ENCODE peak calls at places on chromosome X, in seven cellular contexts. Q is WERI-Rb-1, E is A549, O is upper lobe of left lung, Z is AG04449, N is PC-9, R is WTC11. M is an unnamed sample.

GRCh38 chrX:10756365-10756915 is 136.1 kb upstream of the MID1 start:
- DNase-seq in E (peak), N (peak), O (no peak), Q (no peak), Z (peak), R (no peak), M (no peak)

GRCh38 chrX:80306007-80306406 is 114.2 kb upstream of the TENT5D start:
- DNase-seq in Q (no peak), N (no peak), E (no peak), Z (no peak), O (no peak), R (no peak), M (no peak)

GRCh38 chrX:458631-459061 is 71.9 kb upstream of the PPP2R3B start:
- DNase-seq in R (no peak), Q (no peak), Z (no peak), O (no peak), N (no peak), E (no peak), M (no peak)

GRCh38 chrX:41145920-41146608 is 60.8 kb downstream of the USP9X start:
- DNase-seq in E (no peak), Q (no peak), R (no peak), N (peak), Z (peak), O (no peak), M (no peak)

GRCh38 chrX:12319012-12319519 is 180.8 kb downstream of the FRMPD4 start:
- DNase-seq in E (no peak), O (no peak), R (no peak), Z (no peak), N (no peak), Q (no peak), M (no peak)

GRCh38 chrX:38887222-38887621 is 86.0 kb downstream of the MID1IP1 start:
- DNase-seq in O (no peak), N (no peak), R (no peak), Z (no peak), E (no peak), Q (no peak), M (no peak)

GRCh38 chrX:13716905-13717304 is 17.5 kb downstream of the TRAPPC2 start:
- DNase-seq in O (peak), R (no peak), Z (no peak), Q (no peak), N (no peak), E (no peak), M (no peak)

GRCh38 chrX:56726609-56727008 is 2.4 kb upstream of the NBDY start:
- DNase-seq in Q (no peak), R (no peak), O (no peak), E (peak), Z (no peak), N (peak), M (no peak)

GRCh38 chrX:21926527-21927278 is 13.8 kb upstream of the SMS start:
- DNase-seq in N (peak), E (peak), Z (peak), R (no peak), O (no peak), Q (no peak), M (no peak)

GRCh38 chrX:151538190-151539122 is 25.0 kb upstream of the PASD1 start:
- DNase-seq in O (no peak), E (no peak), Q (no peak), Z (no peak), N (no peak), R (no peak), M (no peak)

GRCh38 chrX:80578518-80579105 is 158.4 kb downstream of the TENT5D start:
- DNase-seq in O (no peak), Z (no peak), E (no peak), R (no peak), N (no peak), Q (no peak), M (no peak)

GRCh38 chrX:154655346-154655745 is 2.0 kb upstream of the CTAG2 start:
- DNase-seq in O (no peak), E (no peak), Q (no peak), Z (no peak), R (no peak), N (no peak), M (peak)

GRCh38 chrX:20217279-20217678 is 49.4 kb downstream of the RPS6KA3 start:
- DNase-seq in E (peak), N (peak), Q (no peak), R (no peak), Z (no peak), O (no peak), M (no peak)

GRCh38 chrX:40871385-40872082 is 136.2 kb upstream of the MED14 start:
- DNase-seq in Q (no peak), O (no peak), E (no peak), R (no peak), N (no peak), Z (no peak), M (no peak)

GRCh38 chrX:9197231-9197630 is 163.3 kb upstream of the FAM9B start:
- DNase-seq in O (no peak), E (no peak), Z (no peak), Q (no peak), R (no peak), N (no peak), M (no peak)

GRCh38 chrX:72382199-72382590 is 76.5 kb upstream of the CITED1 start:
- DNase-seq in Z (no peak), E (no peak), N (no peak), Q (no peak), R (no peak), O (no peak), M (no peak)

GRCh38 chrX:25009407-25009806 is 6.4 kb downstream of the ARX start:
- DNase-seq in E (no peak), R (no peak), O (no peak), N (no peak), Q (no peak), Z (no peak), M (no peak)

GRCh38 chrX:135556055-135556454 is 35.6 kb downstream of the INTS6L start:
- DNase-seq in Z (no peak), E (no peak), N (no peak), O (no peak), Q (no peak), R (no peak), M (no peak)

GRCh38 chrX:20271730-20272129 is 5.0 kb upstream of the RPS6KA3 start:
- DNase-seq in O (no peak), Z (no peak), R (no peak), Q (no peak), N (peak), E (no peak), M (no peak)

GRCh38 chrX:152733261-152733975 is at the start of the genes CSAG1 and MAGEA12:
- DNase-seq in Q (no peak), R (no peak), N (peak), E (no peak), Z (no peak), O (no peak), M (peak)

GRCh38 chrX:28303486-28303885 is 283.8 kb upstream of the IL1RAPL1 start:
- DNase-seq in N (no peak), O (no peak), Z (no peak), E (no peak), R (no peak), Q (no peak), M (no peak)

GRCh38 chrX:110097920-110098319 is 95.0 kb downstream of the TMEM164 start:
- DNase-seq in R (no peak), Z (no peak), O (no peak), Q (no peak), N (no peak), E (no peak), M (no peak)

GRCh38 chrX:39756086-39756883 is 341.5 kb downstream of the BCOR start:
- DNase-seq in O (no peak), R (no peak), Q (no peak), N (no peak), E (no peak), Z (no peak), M (no peak)

GRCh38 chrX:94635003-94635402 is 961.0 kb downstream of the FAM133A start:
- DNase-seq in R (no peak), Z (no peak), N (no peak), O (no peak), Q (no peak), E (no peak), M (no peak)

GRCh38 chrX:111445485-111445884 is 33.5 kb upstream of the DCX start:
- DNase-seq in Z (no peak), Q (no peak), O (no peak), N (no peak), R (no peak), E (peak), M (no peak)

GRCh38 chrX:154661200-154661599 is 7.8 kb upstream of the CTAG2 start:
- DNase-seq in Q (no peak), N (no peak), O (no peak), R (no peak), E (no peak), Z (no peak), M (no peak)

GRCh38 chrX:997631-998137 is 214.8 kb downstream of the CRLF2 start:
- DNase-seq in O (no peak), E (no peak), N (no peak), Z (no peak), Q (no peak), R (peak), M (no peak)

GRCh38 chrX:39477438-39478120 is 620.2 kb downstream of the BCOR start:
- DNase-seq in R (peak), Z (no peak), O (no peak), E (no peak), Q (peak), N (no peak), M (no peak)

DNA sequence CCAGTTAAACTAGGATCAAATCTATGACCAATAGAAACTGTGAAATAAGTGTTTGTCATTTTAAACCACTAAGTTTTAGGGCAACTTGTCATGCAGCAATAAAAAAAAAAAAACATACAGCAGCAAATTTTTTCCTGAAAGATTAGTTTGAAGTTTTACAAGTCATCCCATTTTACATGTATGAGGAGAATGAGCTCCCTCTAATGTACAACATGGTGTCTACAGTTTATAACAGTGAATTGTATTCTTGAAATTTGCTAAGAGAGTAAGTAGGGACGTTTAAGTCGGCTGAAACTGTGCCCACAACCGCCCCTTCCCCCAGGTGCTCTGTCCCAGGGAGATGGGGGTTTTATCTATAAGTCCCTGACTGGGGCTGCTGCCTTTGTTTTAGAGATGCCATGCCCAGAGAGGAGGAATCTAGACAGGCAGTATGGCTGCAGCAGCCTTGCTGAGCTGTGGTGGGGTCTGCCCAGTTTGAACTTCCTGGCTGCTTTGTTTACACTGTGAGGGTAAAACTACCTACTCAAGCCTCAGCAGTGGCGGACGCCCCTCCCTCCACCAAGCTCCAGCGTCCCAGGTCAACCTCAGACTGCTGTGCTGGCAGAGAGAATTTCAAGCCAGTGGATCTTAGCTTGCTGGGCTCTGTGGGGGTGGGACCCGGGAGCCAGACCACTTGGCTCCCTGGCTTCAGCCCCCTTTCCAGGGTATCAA is 499.3 kb upstream of the CT83 start:
- DNase-seq in O (no peak), Z (no peak), E (no peak), Q (no peak), N (no peak), R (peak), M (no peak)
- TF ChIP-seq CTCF in O (no peak), Z (no peak), E (no peak), Q (no peak), N (peak), R (no peak), M (no peak)

DNA sequence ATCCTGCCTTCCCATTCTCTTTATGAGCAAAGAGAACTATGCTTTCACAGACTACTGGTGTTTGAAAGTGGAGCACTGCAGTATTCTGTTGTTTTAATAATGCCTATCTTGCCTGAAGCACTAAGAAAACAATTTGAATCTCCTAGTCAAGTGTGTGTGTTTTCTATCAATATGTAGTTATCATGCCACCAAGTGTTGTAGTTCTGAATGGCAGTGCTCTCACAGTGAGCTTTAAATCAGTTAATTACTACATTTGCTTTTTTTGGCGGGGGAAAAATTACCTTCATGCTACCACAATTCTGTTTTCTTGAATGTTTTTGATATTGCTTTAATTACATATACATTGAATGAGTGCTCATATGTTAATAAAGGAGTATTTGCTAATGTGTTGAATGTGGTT is 143.6 kb upstream of the FAM47A start:
- DNase-seq in Z (no peak), N (no peak), R (no peak), E (no peak), Q (no peak), O (no peak), M (no peak)
- TF ChIP-seq CTCF in Z (no peak), N (peak), R (no peak), E (no peak), Q (no peak), O (no peak), M (peak)

GRCh38 chrX:55008571-55009358 is 8.6 kb downstream of the APEX2 start:
- DNase-seq in O (no peak), Q (no peak), N (peak), R (no peak), Z (no peak), E (no peak), M (no peak)

GRCh38 chrX:55007633-55008032 is 7.5 kb downstream of the APEX2 start:
- DNase-seq in N (peak), O (no peak), Q (no peak), Z (no peak), R (no peak), E (no peak), M (no peak)

GRCh38 chrX:55014897-55015299 is 14.7 kb downstream of the APEX2 start:
- DNase-seq in R (no peak), N (no peak), Z (no peak), E (no peak), Q (no peak), O (no peak), M (no peak)

GRCh38 chrX:55006827-55007621 is 6.9 kb downstream of the APEX2 start:
- DNase-seq in Q (no peak), N (no peak), R (no peak), E (no peak), O (no peak), Z (no peak), M (no peak)

DNA sequence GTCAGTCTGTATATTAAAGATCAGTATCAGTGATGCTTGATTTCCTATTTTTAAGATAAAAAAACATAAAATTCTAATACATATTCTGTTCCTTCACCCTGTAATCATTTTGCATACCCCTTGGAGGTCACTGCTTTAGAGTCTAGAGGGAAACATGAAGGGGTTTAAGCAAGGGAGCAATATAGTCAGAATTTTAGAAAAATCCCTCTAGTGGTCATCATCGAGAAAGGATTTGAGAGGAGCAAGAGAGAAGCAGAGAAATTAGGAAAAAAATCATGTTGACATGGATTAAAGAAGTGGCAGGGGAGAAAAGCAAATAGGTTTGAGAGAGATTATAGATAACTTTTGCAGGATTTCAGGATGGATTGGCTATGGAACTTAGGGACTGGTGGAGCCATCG is 11.1 kb downstream of the APEX2 start:
- DNase-seq in E (no peak), Q (no peak), O (no peak), R (no peak), Z (no peak), N (no peak), M (no peak)
- TF ChIP-seq CTCF in E (peak), Q (no peak), O (no peak), R (no peak), Z (no peak), N (peak), M (peak)

GRCh38 chrX:98379134-98379533 is 1495.4 kb downstream of the RPA4 start:
- DNase-seq in E (no peak), R (no peak), N (no peak), O (no peak), Q (no peak), Z (no peak), M (no peak)
- TF ChIP-seq CTCF in E (no peak), R (no peak), N (no peak), O (no peak), Q (no peak), Z (no peak), M (no peak)

DNA sequence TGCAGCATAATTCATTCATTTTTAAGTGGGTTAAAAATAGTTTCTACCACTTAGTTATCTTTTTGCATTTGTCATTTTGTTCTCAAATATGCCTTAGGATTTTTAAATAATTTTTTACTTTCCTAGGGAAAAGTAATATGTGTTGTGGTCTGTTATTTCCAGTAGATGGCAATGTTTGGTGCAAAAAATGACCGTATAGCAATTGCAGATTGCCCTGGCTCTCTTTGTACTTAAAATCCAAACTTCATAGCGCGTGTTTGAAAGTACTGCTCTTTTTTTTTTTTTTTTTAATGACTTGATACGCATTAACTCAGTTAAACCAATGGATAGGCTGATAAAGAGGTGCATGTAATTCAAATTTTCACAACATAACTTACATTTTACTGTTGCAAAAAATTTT is 74.4 kb upstream of the RBMX start:
- DNase-seq in Z (no peak), R (no peak), Q (no peak), E (no peak), O (no peak), N (no peak), M (no peak)
- TF ChIP-seq CTCF in Z (peak), R (no peak), Q (peak), E (peak), O (peak), N (peak), M (peak)

DNA sequence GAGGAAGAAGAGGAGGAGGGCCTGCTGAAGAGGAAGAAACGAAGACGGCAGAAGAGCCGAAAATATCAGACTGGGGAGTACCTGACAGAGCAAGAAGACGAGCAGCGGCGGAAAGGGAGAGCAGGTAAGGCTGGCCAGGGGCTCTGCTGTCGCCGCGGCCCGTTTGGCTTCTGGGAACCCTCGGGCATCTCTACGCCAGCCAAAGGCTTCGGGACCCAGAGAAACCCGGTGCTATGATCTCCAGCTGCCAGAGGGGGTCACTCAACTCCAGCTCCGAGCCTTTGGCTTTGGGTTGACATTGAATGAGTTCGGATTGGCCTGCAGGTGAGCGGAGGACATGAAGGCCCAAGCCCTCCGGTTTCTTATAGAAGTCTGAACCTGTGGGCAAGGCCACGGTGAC is 42.8 kb downstream of the BCORL1 start:
- DNase-seq in E (no peak), Q (no peak), O (no peak), N (no peak), R (peak), Z (no peak), M (no peak)
- TF ChIP-seq CTCF in E (no peak), Q (peak), O (no peak), N (no peak), R (no peak), Z (no peak), M (no peak)

DNA sequence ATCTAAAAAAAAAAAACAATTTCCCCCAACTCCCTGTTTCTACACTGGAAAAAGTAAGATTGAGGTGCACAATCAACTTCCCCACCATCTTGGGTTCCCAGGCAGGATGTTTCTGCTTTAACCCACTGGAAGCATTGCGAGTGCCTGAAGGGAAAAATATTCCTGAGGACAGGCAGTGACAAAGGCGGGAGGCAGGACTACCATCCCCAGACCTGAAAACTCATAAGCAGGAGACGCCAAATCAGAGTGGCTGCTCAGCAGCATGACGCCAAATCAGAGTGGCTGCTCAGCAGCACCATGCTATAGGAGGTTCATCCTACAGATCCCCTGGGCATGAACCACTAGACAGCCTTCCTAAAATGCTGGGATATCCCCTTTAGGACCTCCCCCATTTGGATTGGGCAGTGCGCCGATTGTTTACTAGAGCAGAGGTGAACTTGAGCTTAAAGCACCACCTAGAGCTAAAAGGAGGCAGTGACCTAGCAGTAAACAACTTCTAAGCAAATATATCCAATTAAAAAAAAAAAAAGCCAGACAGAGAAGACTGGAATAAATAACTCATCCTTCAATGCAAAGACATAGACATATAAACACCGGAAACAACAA is 35.0 kb upstream of the GK start:
- DNase-seq in Q (no peak), O (no peak), R (peak), Z (no peak), E (no peak), N (no peak), M (no peak)
- TF ChIP-seq CTCF in Q (no peak), O (peak), R (no peak), Z (no peak), E (no peak), N (no peak), M (no peak)

GRCh38 chrX:139967300-139967699 is 2.0 kb upstream of the CXorf66 start:
- DNase-seq in O (no peak), Z (no peak), Q (no peak), R (peak), E (peak), N (no peak), M (no peak)
- TF ChIP-seq CTCF in O (no peak), Z (peak), Q (peak), R (no peak), E (peak), N (peak), M (peak)

GRCh38 chrX:48772602-48773001 is 11.1 kb downstream of the GLOD5 start:
- DNase-seq in O (no peak), N (no peak), Z (no peak), Q (no peak), E (no peak), R (no peak), M (no peak)

GRCh38 chrX:48770296-48770695 is 8.7 kb downstream of the GLOD5 start:
- DNase-seq in N (no peak), Z (no peak), R (no peak), Q (no peak), E (no peak), O (no peak), M (no peak)

DNA sequence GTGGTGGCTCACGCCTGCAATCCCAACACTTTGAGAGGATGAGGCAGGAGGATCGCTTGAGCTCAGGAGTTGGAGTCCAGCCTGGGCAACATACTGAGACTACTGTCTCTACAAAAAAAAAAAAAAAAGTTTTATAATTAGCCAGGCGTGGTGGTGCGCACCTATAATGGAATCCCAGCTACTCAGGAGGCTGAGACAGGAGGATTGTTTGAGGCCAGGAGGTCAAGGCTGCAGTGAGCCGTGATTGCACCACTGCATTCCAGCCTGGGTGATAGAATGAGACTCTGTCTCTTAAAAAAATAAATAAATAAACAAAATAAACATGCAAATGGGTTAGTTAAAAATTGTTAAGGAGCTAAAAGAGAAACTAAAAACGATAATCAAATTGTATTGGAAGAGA is 7.7 kb downstream of the GLOD5 start:
- DNase-seq in N (no peak), R (no peak), Z (no peak), E (no peak), O (no peak), Q (no peak), M (no peak)
- TF ChIP-seq CTCF in N (no peak), R (no peak), Z (no peak), E (no peak), O (no peak), Q (no peak), M (no peak)